ENCODE peak calls at places on chromosomes 11 and 22, in ten cellular contexts. V is body of pancreas; M is cardiac muscle cell; H is CD8-positive, alpha-beta memory T cell; N is prostate gland; Y is CD8-positive, alpha-beta T cell; P is lung; Z is CD4-positive, alpha-beta memory T cell; Q is HCT116; X is K562. T is an unnamed sample. For H3K36me3 and H3K9me3, the result is how much of the 10 kb centered on the place peaks cover.

GRCh38 chr11:44708523-44709280 is 18.1 kb upstream of the TSPAN18 start:
- DNase-seq in Q (no peak), V (no peak), N (no peak), Z (no peak), M (no peak), H (no peak), X (no peak), Y (no peak), P (no peak), T (no peak)

GRCh38 chr11:503179-503981 is 3.7 kb downstream of the RNH1 start:
- DNase-seq in Y (no peak), N (no peak), X (peak), V (no peak), Z (no peak), M (no peak), P (peak), H (no peak), Q (no peak), T (no peak)

GRCh38 chr11:75969626-75970308 is 154.8 kb downstream of the UVRAG start:
- DNase-seq in N (no peak), Y (no peak), V (no peak), P (no peak), M (no peak), Q (no peak), X (no peak), Z (no peak), H (no peak), T (no peak)

GRCh38 chr11:84824624-84825023 is 802.5 kb downstream of the DLG2 start:
- DNase-seq in P (no peak), N (no peak), Y (no peak), M (peak), Q (no peak), X (no peak), H (no peak), Z (no peak), V (no peak), T (no peak)

GRCh38 chr11:79227732-79228416 is 213.0 kb downstream of the TENM4 start:
- DNase-seq in X (no peak), V (no peak), M (no peak), N (no peak), P (no peak), Y (no peak), Q (no peak), Z (no peak), H (no peak), T (no peak)

GRCh38 chr22:20524004-20524481 is 16.6 kb downstream of the MED15 start:
- DNase-seq in V (no peak), Q (no peak), X (peak), Z (peak), N (no peak), Y (no peak), H (no peak), P (no peak), M (no peak), T (no peak)

GRCh38 chr11:8346157-8346755 is 82.6 kb upstream of the LMO1 start:
- DNase-seq in Y (no peak), Q (no peak), X (no peak), H (no peak), Z (no peak), P (no peak), M (no peak), V (no peak), N (no peak), T (no peak)

GRCh38 chr11:102451041-102451692 is 1.4 kb downstream of the TMEM123 start:
- DNase-seq in P (no peak), X (no peak), M (no peak), H (no peak), V (no peak), Y (no peak), Q (no peak), N (no peak), Z (no peak), T (no peak)

GRCh38 chr11:28730889-28731288 is 622.7 kb downstream of the METTL15 start:
- DNase-seq in Y (no peak), M (no peak), P (no peak), Q (no peak), X (no peak), H (no peak), N (no peak), V (no peak), Z (no peak), T (no peak)

GRCh38 chr22:41524809-41525449 is 19.3 kb downstream of the POLR3H start:
- DNase-seq in V (no peak), P (no peak), M (no peak), X (no peak), N (no peak), Q (no peak), Z (peak), Y (peak), H (peak), T (no peak)

GRCh38 chr11:11931461-11932055 is 76.9 kb downstream of the DKK3 start:
- DNase-seq in N (peak), X (peak), P (no peak), M (peak), Y (no peak), Z (peak), Q (peak), H (no peak), V (no peak), T (peak)

GRCh38 chr11:115423728-115424459 is 80.3 kb downstream of the CADM1 start:
- DNase-seq in N (no peak), Z (no peak), M (no peak), Y (no peak), V (no peak), P (no peak), H (no peak), Q (no peak), X (no peak), T (no peak)

GRCh38 chr11:15930442-15931025 is 425.8 kb downstream of the SOX6 start:
- DNase-seq in N (no peak), V (no peak), Y (no peak), P (no peak), Q (no peak), Z (no peak), M (no peak), X (no peak), H (no peak), T (no peak)

GRCh38 chr11:123653997-123654565 is 343 bp downstream of the SCN3B start:
- DNase-seq in V (peak), Y (no peak), X (peak), Q (no peak), M (peak), H (no peak), Z (no peak), N (peak), P (peak), T (peak)

GRCh38 chr22:30889268-30889995 is 79.1 kb downstream of the MORC2 start:
- DNase-seq in Z (no peak), N (no peak), P (no peak), H (no peak), M (no peak), Y (no peak), V (no peak), X (no peak), Q (no peak), T (no peak)

GRCh38 chr11:46238078-46238966 is 39.1 kb upstream of the CREB3L1 start:
- DNase-seq in X (peak), Z (peak), Y (peak), H (peak), Q (no peak), P (peak), N (peak), V (peak), M (peak), T (peak)

GRCh38 chr11:130166457-130166784 is 6.8 kb downstream of the ST14 start:
- DNase-seq in P (no peak), Z (no peak), V (no peak), M (no peak), H (no peak), Y (no peak), Q (peak), N (no peak), X (no peak), T (no peak)

GRCh38 chr22:43923191-43923590 is 414 bp upstream of the PNPLA3 start:
- DNase-seq in V (no peak), N (no peak), Z (peak), Y (no peak), M (no peak), X (no peak), Q (no peak), P (no peak), H (no peak), T (peak)
- H3K4me3 ChIP-seq in V (no peak), N (peak), Z (no peak), Y (peak), M (peak), X (no peak), Q (no peak), P (no peak), H (peak), T (peak)

GRCh38 chr22:39135092-39135896 is 17.2 kb downstream of the CBX7 start:
- DNase-seq in X (peak), V (no peak), P (no peak), N (peak), Y (peak), H (no peak), M (peak), Q (peak), Z (peak), T (peak)
- H3K36me3 ChIP-seq in X (under half), V (under half), P (under half), N (under half), Y (under half), H (under half), M (under half), Q (under half), Z (under half), T (under half)

GRCh38 chr22:49203091-49203862 is 624.4 kb downstream of the BRD1 start:
- DNase-seq in M (no peak), N (no peak), H (no peak), V (peak), Y (no peak), Z (no peak), P (no peak), X (no peak), Q (no peak), T (no peak)
- H3K9me3 ChIP-seq in M (under half), N (under half), H (under half), V (under half), Y (under half), Z (under half), P (under half), X (under half), Q (under half), T (under half)

GRCh38 chr22:22006596-22006990 is 24.0 kb upstream of the TOP3B start:
- DNase-seq in P (no peak), M (no peak), Q (no peak), H (no peak), Y (no peak), N (no peak), V (no peak), X (no peak), Z (no peak), T (no peak)

GRCh38 chr22:22009661-22010060 is 27.1 kb upstream of the TOP3B start:
- DNase-seq in V (no peak), H (no peak), Y (no peak), X (no peak), P (no peak), M (no peak), Z (no peak), Q (no peak), N (no peak), T (no peak)

GRCh38 chr22:22011964-22012363 is 29.4 kb upstream of the TOP3B start:
- DNase-seq in Y (no peak), N (no peak), X (no peak), Z (no peak), Q (no peak), V (no peak), H (no peak), M (no peak), P (no peak), T (no peak)

GRCh38 chr22:22013559-22014284 is 31.1 kb upstream of the TOP3B start:
- DNase-seq in X (no peak), N (no peak), M (no peak), H (no peak), Q (no peak), Z (no peak), Y (no peak), P (no peak), V (no peak), T (no peak)

GRCh38 chr22:22010358-22010757 is 27.8 kb upstream of the TOP3B start:
- DNase-seq in P (no peak), Z (no peak), Q (no peak), M (no peak), H (no peak), Y (no peak), N (no peak), V (no peak), X (no peak), T (no peak)
- H3K4me3 ChIP-seq in P (no peak), Z (no peak), Q (no peak), M (no peak), H (no peak), Y (no peak), N (no peak), V (no peak), X (no peak), T (no peak)

GRCh38 chr11:67312187-67313021 is 9.1 kb downstream of the SSH3 start:
- DNase-seq in X (peak), Y (peak), Z (peak), H (peak), M (no peak), Q (no peak), P (peak), N (peak), V (no peak), T (peak)

GRCh38 chr11:67309661-67310061 is 6.3 kb downstream of the SSH3 start:
- DNase-seq in V (no peak), P (no peak), H (no peak), N (no peak), M (no peak), Q (no peak), X (no peak), Z (no peak), Y (no peak), T (peak)

GRCh38 chr11:67311556-67312082 is 8.3 kb downstream of the SSH3 start:
- DNase-seq in Z (no peak), V (no peak), H (no peak), N (no peak), M (no peak), X (peak), Y (no peak), Q (no peak), P (no peak), T (peak)

GRCh38 chr11:67310246-67311050 is 7.1 kb downstream of the SSH3 start:
- DNase-seq in Z (no peak), V (no peak), N (no peak), M (no peak), P (no peak), Q (no peak), H (no peak), X (no peak), Y (no peak), T (no peak)

DNA sequence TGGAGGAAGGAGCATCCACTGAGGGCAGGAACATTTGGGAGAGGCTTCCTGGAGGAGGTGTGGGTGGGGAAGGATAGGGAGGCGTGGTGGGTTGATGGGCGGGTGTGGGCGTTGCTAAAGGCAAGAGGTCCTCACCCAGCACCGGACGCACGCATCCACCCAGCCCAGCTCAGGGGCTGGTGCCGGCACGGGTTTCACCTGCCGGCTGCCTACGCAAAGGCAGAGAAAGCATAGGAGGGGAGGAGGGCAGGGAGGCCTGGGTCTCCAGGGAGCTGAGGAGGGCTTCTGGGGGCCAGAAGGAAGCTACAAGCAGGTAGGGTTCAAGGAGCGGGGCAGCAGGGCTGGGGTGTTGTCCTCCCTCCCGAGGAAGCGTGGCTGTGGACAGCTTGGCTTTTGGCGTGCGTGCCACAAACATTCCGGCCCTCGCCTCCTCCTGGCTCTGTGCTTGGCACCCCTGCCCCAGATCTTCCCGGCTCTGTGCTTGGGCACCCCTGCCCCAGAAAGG is 7.8 kb downstream of the SSH3 start:
- DNase-seq in Z (no peak), Q (no peak), P (no peak), M (no peak), H (no peak), Y (no peak), V (no peak), N (no peak), X (no peak), T (peak)
- H3K36me3 ChIP-seq in Z (under half), Q (under half), P (under half), M (under half), H (under half), Y (under half), V (under half), N (under half), X (under half), T (under half)

DNA sequence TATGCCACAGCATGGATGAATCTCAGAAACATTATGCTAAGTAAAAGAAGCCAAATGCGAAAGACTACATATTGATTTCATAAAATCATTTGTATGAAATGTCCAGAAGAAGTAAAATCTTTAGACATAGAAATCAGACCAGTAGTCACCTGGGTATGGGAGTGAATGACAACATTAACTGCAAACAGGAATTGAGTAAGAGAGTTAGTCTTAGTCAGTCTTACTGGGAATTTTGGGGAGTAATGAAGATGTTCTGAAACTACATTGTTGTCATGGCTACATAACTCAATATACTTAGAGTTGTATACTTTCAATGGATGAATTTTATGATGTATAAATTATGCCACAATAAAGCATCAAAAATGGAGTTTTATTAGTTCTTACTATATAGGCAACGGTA is 107.8 kb upstream of the CHORDC1 start:
- DNase-seq in Q (no peak), Z (no peak), P (no peak), M (no peak), X (no peak), Y (no peak), H (no peak), N (no peak), V (no peak), T (no peak)
- H3K9me3 ChIP-seq in Q (under half), Z (under half), P (under half), M (under half), X (under half), Y (under half), H (under half), N (under half), V (under half), T (under half)

GRCh38 chr11:32893947-32894827 is 1.6 kb downstream of the QSER1 start:
- DNase-seq in X (peak), M (peak), P (no peak), N (peak), Z (peak), Y (no peak), Q (peak), V (peak), H (no peak), T (peak)

GRCh38 chr11:32893091-32893946 is 708 bp downstream of the QSER1 start:
- DNase-seq in V (peak), M (peak), H (peak), Y (peak), P (peak), Z (peak), Q (no peak), N (peak), X (peak), T (peak)

GRCh38 chr11:32897103-32897502 is 4.5 kb downstream of the QSER1 start:
- DNase-seq in Z (no peak), V (no peak), Q (no peak), X (no peak), M (no peak), Y (no peak), N (no peak), H (no peak), P (no peak), T (no peak)

GRCh38 chr11:32892355-32893090 is at the start of gene QSER1:
- DNase-seq in H (peak), Q (no peak), Z (peak), M (peak), X (peak), P (peak), N (peak), V (peak), Y (peak), T (peak)

DNA sequence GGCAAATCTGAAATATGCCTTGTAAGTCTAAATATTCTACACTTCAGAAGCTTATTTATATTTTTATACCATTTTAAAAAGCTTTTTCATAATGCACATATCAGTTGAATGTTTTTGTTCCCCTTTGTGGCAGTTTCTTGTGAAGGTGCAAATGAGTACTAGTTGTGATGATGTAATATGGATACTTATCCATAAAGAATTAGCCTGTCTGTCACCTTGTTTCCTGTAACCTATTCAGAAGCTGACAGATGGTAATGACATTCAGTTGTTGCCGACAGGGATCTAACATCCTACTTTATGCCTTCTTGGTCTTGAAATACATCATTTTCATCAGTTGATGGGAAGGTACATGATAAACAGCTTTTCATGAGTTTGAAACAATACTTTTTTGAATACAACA is 2.9 kb downstream of the QSER1 start:
- DNase-seq in X (no peak), H (no peak), Y (no peak), N (no peak), V (no peak), Q (no peak), M (no peak), P (no peak), Z (no peak), T (no peak)
- H3K4me3 ChIP-seq in X (no peak), H (no peak), Y (no peak), N (no peak), V (no peak), Q (no peak), M (peak), P (no peak), Z (no peak), T (no peak)

GRCh38 chr22:39457047-39457545 is 284 bp downstream of the MGAT3 start:
- DNase-seq in Y (no peak), M (no peak), Z (no peak), N (no peak), Q (no peak), H (no peak), P (no peak), V (no peak), X (peak), T (no peak)
- H3K36me3 ChIP-seq in Y (under half), M (under half), Z (under half), N (under half), Q (under half), H (under half), P (under half), V (under half), X (under half), T (under half)

GRCh38 chr22:49464024-49464423 is 363.6 kb downstream of the BRD1 start:
- DNase-seq in M (no peak), N (no peak), Y (no peak), V (no peak), P (no peak), Q (no peak), Z (no peak), X (no peak), H (no peak), T (no peak)
- H3K9me3 ChIP-seq in M (under half), N (under half), Y (under half), V (under half), P (under half), Q (under half), Z (under half), X (under half), H (under half), T (under half)

DNA sequence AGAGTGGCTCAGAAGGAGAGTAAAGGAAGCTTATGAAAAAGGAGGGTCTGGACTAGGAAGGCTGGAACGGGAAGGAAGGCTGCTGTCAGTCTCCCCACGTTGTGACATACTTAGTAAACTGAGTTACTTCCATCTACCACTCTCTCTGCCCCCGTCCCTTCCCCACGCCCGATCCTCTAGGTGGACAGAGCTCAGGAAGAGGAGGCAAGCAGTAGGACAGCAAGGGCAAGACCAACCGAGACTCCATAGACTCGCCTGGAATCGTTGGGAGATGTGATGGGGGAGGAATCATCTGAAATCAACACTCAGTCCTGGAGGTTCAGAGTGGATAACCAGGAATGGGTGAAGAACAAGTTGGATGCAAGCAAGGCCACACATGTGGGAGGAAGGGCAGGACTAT is 240.7 kb downstream of the BUD13 start:
- DNase-seq in H (no peak), X (no peak), V (no peak), Z (no peak), Y (no peak), N (no peak), Q (no peak), M (no peak), P (no peak), T (no peak)
- H3K4me3 ChIP-seq in H (no peak), X (no peak), V (no peak), Z (no peak), Y (no peak), N (no peak), Q (no peak), M (no peak), P (no peak), T (no peak)